ENCODE peak calls at places on chromosomes 13 and 19, in four cellular contexts. One of them, this sample, is unnamed.

GRCh38 chr19:45901432-45901903 is 945 bp downstream of the MYPOP start:
- DNase-seq in GM12878: no peak
- DNase-seq in K562: no peak
- DNase-seq in HepG2: no peak
- DNase-seq in this sample: peak

GRCh38 chr19:38070573-38070972 is 153.4 kb downstream of the DPF1 start:
- DNase-seq in K562: peak
- DNase-seq in GM12878: no peak
- DNase-seq in HepG2: no peak
- DNase-seq in this sample: no peak

GRCh38 chr19:51531349-51532315 is at the start of gene SIGLEC6:
- DNase-seq in K562: peak
- DNase-seq in HepG2: no peak
- DNase-seq in GM12878: peak
- DNase-seq in this sample: no peak

GRCh38 chr13:79468819-79469218 is 12.1 kb upstream of the NDFIP2 start:
- DNase-seq in GM12878: no peak
- DNase-seq in HepG2: no peak
- DNase-seq in K562: no peak
- DNase-seq in this sample: no peak

GRCh38 chr13:78121459-78122348 is 203.1 kb upstream of the EDNRB start:
- DNase-seq in K562: peak
- DNase-seq in HepG2: peak
- DNase-seq in GM12878: peak
- DNase-seq in this sample: peak

GRCh38 chr13:40408602-40409001 is 257.8 kb downstream of the FOXO1 start:
- DNase-seq in HepG2: no peak
- DNase-seq in K562: no peak
- DNase-seq in GM12878: no peak
- DNase-seq in this sample: no peak

GRCh38 chr13:26112843-26113242 is 61.0 kb upstream of the SHISA2 start:
- DNase-seq in HepG2: no peak
- DNase-seq in K562: peak
- DNase-seq in GM12878: no peak
- DNase-seq in this sample: no peak

GRCh38 chr19:37990362-37990761 is 83.4 kb downstream of the SIPA1L3 start:
- DNase-seq in GM12878: no peak
- DNase-seq in HepG2: no peak
- DNase-seq in K562: no peak
- DNase-seq in this sample: no peak

GRCh38 chr13:85725433-85725832 is 73.8 kb downstream of the SLITRK6 start:
- DNase-seq in HepG2: no peak
- DNase-seq in K562: no peak
- DNase-seq in GM12878: no peak
- DNase-seq in this sample: no peak

GRCh38 chr19:23810496-23810895 is 51.8 kb upstream of the ZNF681 start:
- DNase-seq in GM12878: no peak
- DNase-seq in HepG2: no peak
- DNase-seq in K562: no peak
- DNase-seq in this sample: no peak

GRCh38 chr13:19052180-19052579 is 129.4 kb downstream of the TUBA3C start:
- DNase-seq in HepG2: no peak
- DNase-seq in K562: no peak
- DNase-seq in GM12878: no peak
- DNase-seq in this sample: no peak

GRCh38 chr13:24279706-24280105 is 29.7 kb upstream of the C1QTNF9 start:
- DNase-seq in K562: no peak
- DNase-seq in GM12878: no peak
- DNase-seq in HepG2: no peak
- DNase-seq in this sample: no peak

GRCh38 chr19:2624537-2625091 is 77.9 kb downstream of the GNG7 start:
- DNase-seq in GM12878: no peak
- DNase-seq in HepG2: peak
- DNase-seq in K562: no peak
- DNase-seq in this sample: peak
- TF ChIP-seq SP1 in GM12878: no peak
- TF ChIP-seq SP1 in HepG2: no peak
- TF ChIP-seq SP1 in K562: no peak
- TF ChIP-seq SP1 in this sample: no peak

DNA sequence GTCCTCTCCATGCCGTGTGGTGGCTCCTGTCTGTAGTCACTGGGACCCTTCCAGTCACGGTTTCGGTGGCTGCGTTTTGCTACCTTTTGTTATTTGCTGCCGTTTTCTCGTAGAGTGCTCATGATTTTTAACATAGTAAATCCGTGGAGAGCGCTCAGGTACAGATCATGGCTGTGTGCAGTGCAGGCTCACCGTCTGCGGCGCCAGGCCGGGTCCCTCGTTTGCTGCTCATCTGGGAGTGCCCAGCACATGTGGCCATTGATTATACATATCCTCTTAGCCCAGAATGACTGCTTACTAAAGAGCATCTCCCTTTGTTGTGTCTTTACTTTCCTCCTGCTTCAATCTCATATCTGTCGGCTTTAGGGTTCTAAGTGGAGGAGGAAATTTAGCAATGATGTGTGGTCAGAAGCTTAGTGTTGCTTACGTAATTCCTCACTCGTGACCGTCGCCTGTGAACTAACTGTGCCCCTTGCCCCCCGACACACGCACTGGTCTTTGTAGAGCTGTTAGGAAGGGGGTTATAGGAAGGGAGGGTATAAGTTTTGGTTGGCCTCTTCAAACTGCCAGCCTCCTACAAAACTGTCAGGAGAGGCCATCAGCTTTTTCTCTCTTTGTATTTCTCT is 31.8 kb downstream of the TFDP1 start:
- DNase-seq in HepG2: no peak
- DNase-seq in GM12878: no peak
- DNase-seq in K562: no peak
- DNase-seq in this sample: no peak
- TF ChIP-seq TARDBP in HepG2: no peak
- TF ChIP-seq TARDBP in GM12878: no peak
- TF ChIP-seq TARDBP in K562: no peak
- TF ChIP-seq TARDBP in this sample: no peak

DNA sequence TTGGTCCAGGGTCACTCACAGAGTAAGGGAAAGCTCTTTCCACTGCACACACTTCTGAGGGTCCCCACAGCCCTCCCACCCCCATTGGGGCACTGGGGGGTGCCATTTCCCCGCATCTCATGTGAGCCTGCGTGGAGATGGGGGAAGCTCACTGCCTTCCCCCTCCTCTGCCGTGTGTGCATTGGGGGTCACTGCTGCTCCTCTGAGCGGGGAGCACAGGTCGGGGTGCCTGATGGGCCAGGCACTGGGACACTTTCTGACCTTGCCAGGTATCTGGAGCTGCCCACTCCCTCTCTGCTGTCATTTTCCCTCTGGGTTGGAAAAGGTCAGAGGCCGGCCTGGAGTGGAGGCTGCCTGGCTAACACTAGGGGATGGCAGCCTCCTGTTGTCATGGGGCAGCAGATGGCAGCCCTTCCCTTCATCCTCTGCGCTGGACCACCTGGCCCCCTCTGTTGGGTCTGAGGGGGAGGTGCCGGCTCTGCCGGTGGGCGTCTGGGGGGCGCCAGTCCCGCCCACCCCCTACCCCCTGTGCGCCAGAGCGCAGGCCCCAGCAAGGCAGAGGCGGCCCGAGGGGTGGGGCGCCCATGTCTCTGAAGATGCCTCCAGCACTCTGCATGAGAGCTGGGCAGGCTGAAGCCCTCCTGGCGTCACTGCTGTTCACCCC is 9.1 kb downstream of the SSBP4 start:
- DNase-seq in K562: no peak
- DNase-seq in GM12878: no peak
- DNase-seq in HepG2: no peak
- DNase-seq in this sample: no peak
- TF ChIP-seq SP1 in K562: no peak
- TF ChIP-seq SP1 in GM12878: no peak
- TF ChIP-seq SP1 in HepG2: no peak
- TF ChIP-seq SP1 in this sample: no peak

GRCh38 chr19:18741566-18742121 is 49.5 kb downstream of the COMP start:
- DNase-seq in GM12878: no peak
- DNase-seq in HepG2: peak
- DNase-seq in K562: no peak
- DNase-seq in this sample: no peak
- TF ChIP-seq TARDBP in GM12878: no peak
- TF ChIP-seq TARDBP in HepG2: no peak
- TF ChIP-seq TARDBP in K562: no peak
- TF ChIP-seq TARDBP in this sample: no peak

DNA sequence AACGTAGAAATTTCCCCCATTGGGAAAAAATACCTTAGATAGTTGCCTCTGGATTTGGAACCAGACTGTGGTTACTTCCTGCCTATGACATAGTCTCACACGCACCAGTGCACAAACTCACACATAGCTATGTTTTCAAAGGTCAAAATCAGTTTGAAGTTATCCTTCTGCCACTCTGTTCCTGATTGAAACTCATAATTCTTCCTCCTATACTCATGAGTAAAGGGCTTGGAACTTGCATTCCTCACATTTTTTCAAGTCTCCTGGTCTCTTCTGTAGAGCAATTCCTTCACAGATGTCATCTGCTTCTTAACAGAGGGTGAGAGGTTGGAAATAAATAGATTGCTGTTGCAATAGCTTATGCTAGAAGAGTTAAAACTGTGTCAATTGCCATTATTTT is 18.6 kb upstream of the POSTN start:
- DNase-seq in GM12878: no peak
- DNase-seq in K562: no peak
- DNase-seq in HepG2: no peak
- DNase-seq in this sample: no peak
- TF ChIP-seq SP1 in GM12878: no peak
- TF ChIP-seq SP1 in K562: no peak
- TF ChIP-seq SP1 in HepG2: no peak
- TF ChIP-seq SP1 in this sample: no peak

GRCh38 chr19:14102102-14102696 is 11.6 kb upstream of the SAMD1 start:
- DNase-seq in HepG2: no peak
- DNase-seq in GM12878: no peak
- DNase-seq in K562: no peak
- DNase-seq in this sample: no peak
- TF ChIP-seq TARDBP in HepG2: no peak
- TF ChIP-seq TARDBP in GM12878: no peak
- TF ChIP-seq TARDBP in K562: no peak
- TF ChIP-seq TARDBP in this sample: no peak

GRCh38 chr19:29773141-29773540 is 38.6 kb upstream of the CCNE1 start:
- DNase-seq in GM12878: no peak
- DNase-seq in K562: no peak
- DNase-seq in HepG2: no peak
- DNase-seq in this sample: no peak

GRCh38 chr19:29772696-29773095 is 39.1 kb upstream of the CCNE1 start:
- DNase-seq in HepG2: no peak
- DNase-seq in K562: no peak
- DNase-seq in GM12878: no peak
- DNase-seq in this sample: no peak

GRCh38 chr19:29769997-29770396 is 41.8 kb upstream of the CCNE1 start:
- DNase-seq in GM12878: no peak
- DNase-seq in K562: no peak
- DNase-seq in HepG2: no peak
- DNase-seq in this sample: no peak

GRCh38 chr19:29770653-29771052 is 41.1 kb upstream of the CCNE1 start:
- DNase-seq in K562: no peak
- DNase-seq in HepG2: no peak
- DNase-seq in GM12878: no peak
- DNase-seq in this sample: no peak

DNA sequence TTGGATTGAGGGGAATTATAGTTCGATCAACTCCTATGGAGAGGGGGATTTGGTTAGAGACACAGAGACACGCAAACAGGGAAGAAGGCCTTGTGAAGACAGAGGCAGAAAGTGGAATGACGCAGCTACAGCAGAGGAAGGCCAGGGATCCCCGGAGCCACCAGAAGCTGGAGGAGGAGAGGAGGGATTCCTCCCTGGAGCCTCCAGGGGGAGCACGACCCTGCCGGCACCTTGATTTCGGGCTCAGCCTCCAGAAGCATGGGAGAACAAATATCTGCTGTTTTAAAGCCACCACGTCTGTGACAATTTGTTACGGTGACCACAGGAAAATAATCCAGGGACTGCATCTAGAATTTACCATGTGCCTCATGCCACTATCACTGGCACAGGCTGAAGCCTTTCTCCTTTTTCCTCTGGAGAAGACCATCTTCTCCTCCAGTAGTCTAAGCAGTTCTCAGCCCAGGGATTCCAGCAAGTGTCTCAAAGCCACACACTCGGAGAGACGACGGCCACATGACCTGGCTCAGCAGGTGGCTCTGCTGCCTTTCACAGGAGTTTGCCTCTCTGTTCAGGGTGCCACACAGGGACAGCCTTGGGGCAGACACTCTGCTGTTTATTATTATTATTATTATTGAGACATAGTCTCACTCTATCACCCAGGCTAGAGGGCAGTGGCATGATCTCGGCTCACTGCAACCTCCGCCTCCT is 39.9 kb upstream of the CCNE1 start:
- DNase-seq in K562: peak
- DNase-seq in HepG2: peak
- DNase-seq in GM12878: no peak
- DNase-seq in this sample: peak
- TF ChIP-seq SP1 in K562: no peak
- TF ChIP-seq SP1 in HepG2: no peak
- TF ChIP-seq SP1 in GM12878: no peak
- TF ChIP-seq SP1 in this sample: no peak

GRCh38 chr13:33213797-33214196 is 71.8 kb downstream of the STARD13 start:
- DNase-seq in HepG2: no peak
- DNase-seq in GM12878: no peak
- DNase-seq in K562: no peak
- DNase-seq in this sample: no peak
- TF ChIP-seq TARDBP in HepG2: no peak
- TF ChIP-seq TARDBP in GM12878: no peak
- TF ChIP-seq TARDBP in K562: no peak
- TF ChIP-seq TARDBP in this sample: no peak

DNA sequence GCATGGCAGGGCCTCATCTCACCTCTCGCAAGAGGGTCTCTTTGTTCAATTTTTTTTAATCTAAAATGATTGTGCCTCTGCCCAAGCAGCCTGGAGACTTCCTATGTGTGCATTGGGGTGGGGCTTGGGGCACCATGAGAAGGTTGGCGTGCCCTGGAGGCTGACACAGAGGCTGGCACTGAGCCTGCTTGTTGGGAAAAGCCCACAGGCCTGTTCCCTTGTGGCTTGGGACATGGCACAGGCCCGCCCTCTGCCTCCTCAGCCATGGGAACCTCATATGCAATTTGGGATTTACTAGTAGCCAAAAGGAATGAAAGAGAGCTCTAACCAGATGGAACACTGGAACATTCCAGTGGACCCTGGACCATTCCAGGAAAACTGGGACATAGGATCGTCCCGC is 8.0 kb downstream of the FXYD3 start:
- DNase-seq in HepG2: no peak
- DNase-seq in K562: no peak
- DNase-seq in GM12878: no peak
- DNase-seq in this sample: no peak
- TF ChIP-seq SP1 in HepG2: no peak
- TF ChIP-seq SP1 in K562: no peak
- TF ChIP-seq SP1 in GM12878: no peak
- TF ChIP-seq SP1 in this sample: no peak

DNA sequence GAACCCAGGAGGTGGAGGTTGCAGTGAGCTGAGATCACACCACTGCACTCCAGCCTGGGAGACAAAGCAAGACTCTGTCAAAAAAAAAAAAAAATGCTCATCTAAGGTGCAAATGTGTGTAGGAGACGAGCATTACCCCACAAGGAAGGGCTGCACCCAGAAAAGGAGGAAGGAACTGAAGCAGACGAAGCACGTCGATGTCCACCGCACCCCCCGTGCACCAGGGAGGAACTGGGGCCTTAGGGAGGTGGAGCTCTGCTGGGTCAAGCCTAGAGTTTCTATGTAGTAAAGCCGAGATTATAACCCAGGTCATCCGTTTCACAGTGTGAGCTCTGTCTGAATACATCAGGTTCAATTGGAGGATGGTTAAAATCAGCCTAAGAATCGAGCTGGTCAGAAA is 1.1 kb downstream of the VSTM1 start:
- DNase-seq in K562: no peak
- DNase-seq in GM12878: no peak
- DNase-seq in HepG2: no peak
- DNase-seq in this sample: no peak
- TF ChIP-seq TARDBP in K562: no peak
- TF ChIP-seq TARDBP in GM12878: no peak
- TF ChIP-seq TARDBP in HepG2: no peak
- TF ChIP-seq TARDBP in this sample: no peak